ENCODE peak calls at places on chromosomes 16 and 17, in ten cellular contexts. I is uterus, F is stomach, U is upper lobe of left lung, H is mesenchymal stem cell, X is lung, R is colonic mucosa, N is right cardiac atrium, T is MM.1S, M is cardiac muscle cell. G is an unnamed sample. For H3K9me3, the result is how much of the 10 kb centered on the place peaks cover.

GRCh38 chr17:1896243-1897163 is 66.7 kb downstream of the RPA1 start:
- DNase-seq in T (peak), I (no peak), R (no peak), F (no peak), U (no peak), N (no peak), H (no peak), X (no peak), M (no peak), G (no peak)

GRCh38 chr16:58859958-58860669 is 126.0 kb upstream of the GOT2 start:
- DNase-seq in R (no peak), U (no peak), H (no peak), I (no peak), T (no peak), X (no peak), N (no peak), F (no peak), M (peak), G (no peak)

GRCh38 chr16:89122322-89122831 is 28.7 kb downstream of the ACSF3 start:
- DNase-seq in M (no peak), X (peak), T (peak), U (peak), F (peak), N (no peak), R (peak), H (no peak), I (no peak), G (peak)

GRCh38 chr16:47492428-47493357 is 31.6 kb downstream of the PHKB start:
- DNase-seq in X (peak), N (peak), T (no peak), F (peak), I (peak), U (no peak), R (peak), H (peak), M (no peak), G (no peak)

GRCh38 chr17:3585826-3586225 is 23.4 kb downstream of the TRPV1 start:
- DNase-seq in R (no peak), I (no peak), U (no peak), N (no peak), X (no peak), T (no peak), F (no peak), H (no peak), M (no peak), G (no peak)

GRCh38 chr17:80761421-80761871 is 216.8 kb downstream of the RPTOR start:
- DNase-seq in M (no peak), H (peak), U (no peak), R (no peak), I (no peak), N (no peak), T (no peak), X (no peak), F (no peak), G (no peak)

GRCh38 chr16:48846277-48846676 is 236.3 kb upstream of the N4BP1 start:
- DNase-seq in R (no peak), F (no peak), M (no peak), X (no peak), U (no peak), N (no peak), I (no peak), T (no peak), H (no peak), G (no peak)

GRCh38 chr17:6683081-6683684 is 30.0 kb downstream of the SLC13A5 start:
- DNase-seq in M (no peak), N (no peak), H (no peak), I (no peak), R (no peak), X (no peak), T (no peak), U (no peak), F (peak), G (no peak)

GRCh38 chr17:2042355-2042929 is 620 bp downstream of the OVCA2 start:
- DNase-seq in U (no peak), N (no peak), M (peak), H (peak), R (no peak), T (peak), X (no peak), I (peak), F (no peak), G (no peak)

GRCh38 chr17:79038545-79039135 is 14.7 kb downstream of the C1QTNF1 start:
- DNase-seq in U (no peak), R (no peak), H (no peak), X (no peak), T (no peak), F (no peak), M (no peak), N (peak), I (peak), G (no peak)

GRCh38 chr16:72824761-72825160 is 223.2 kb downstream of the ZFHX3 start:
- DNase-seq in I (no peak), R (no peak), X (no peak), F (no peak), N (no peak), U (no peak), T (no peak), M (no peak), H (no peak), G (no peak)

GRCh38 chr16:264440-264951 is 11.2 kb downstream of the RGS11 start:
- DNase-seq in T (no peak), X (no peak), N (no peak), F (no peak), M (no peak), I (no peak), U (peak), R (no peak), H (no peak), G (no peak)

GRCh38 chr17:44829558-44830358 is at the start of gene GJC1:
- DNase-seq in U (peak), N (peak), T (peak), R (no peak), M (peak), X (no peak), F (no peak), I (peak), H (peak), G (no peak)

GRCh38 chr17:77634710-77635109 is 323.8 kb upstream of the TNRC6C start:
- DNase-seq in I (no peak), N (no peak), M (no peak), X (no peak), R (no peak), U (no peak), T (peak), F (no peak), H (no peak), G (no peak)

GRCh38 chr16:22671301-22672076 is 142.5 kb upstream of the HS3ST2 start:
- DNase-seq in R (no peak), X (no peak), I (no peak), N (no peak), T (no peak), U (no peak), H (no peak), F (no peak), M (no peak), G (no peak)

GRCh38 chr16:20901068-20901440 is 483 bp downstream of the LYRM1 start:
- DNase-seq in R (no peak), X (no peak), F (no peak), T (no peak), I (no peak), H (no peak), M (no peak), N (no peak), U (no peak), G (no peak)

GRCh38 chr17:80316927-80317705 is 56.5 kb downstream of the RNF213 start:
- DNase-seq in U (no peak), T (no peak), M (no peak), I (no peak), X (no peak), R (no peak), F (no peak), H (no peak), N (peak), G (no peak)

GRCh38 chr17:76370261-76370993 is 14.0 kb upstream of the SPHK1 start:
- DNase-seq in T (no peak), F (peak), N (peak), I (peak), H (peak), M (no peak), X (peak), U (no peak), R (no peak), G (no peak)

GRCh38 chr16:19075511-19075910 is 8.1 kb downstream of the COQ7 start:
- DNase-seq in X (no peak), M (no peak), U (no peak), N (no peak), I (no peak), T (no peak), R (no peak), H (no peak), F (no peak), G (no peak)

GRCh38 chr17:82876149-82876548 is 36.3 kb upstream of the ZNF750 start:
- DNase-seq in I (peak), F (no peak), X (no peak), N (no peak), H (peak), T (no peak), R (no peak), M (no peak), U (no peak), G (no peak)

GRCh38 chr17:4057731-4058130 is 85.1 kb downstream of the ZZEF1 start:
- DNase-seq in F (no peak), N (no peak), X (no peak), H (no peak), M (no peak), U (no peak), T (no peak), I (no peak), R (no peak), G (no peak)

GRCh38 chr17:7237761-7238417 is 1.4 kb downstream of the PHF23 start:
- DNase-seq in I (peak), T (peak), F (peak), M (peak), U (peak), N (peak), R (peak), X (peak), H (peak), G (peak)

GRCh38 chr17:199195-199604 is 17.8 kb upstream of the DOC2B start:
- DNase-seq in M (no peak), U (no peak), X (no peak), R (no peak), N (peak), H (peak), I (no peak), F (no peak), T (no peak), G (no peak)

GRCh38 chr17:57649731-57650484 is 95.2 kb downstream of the CCDC182 start:
- DNase-seq in I (no peak), X (no peak), N (no peak), M (no peak), U (no peak), T (no peak), R (no peak), F (no peak), H (peak), G (no peak)

GRCh38 chr17:40596261-40596919 is 31.1 kb upstream of the CCR7 start:
- DNase-seq in R (no peak), U (no peak), F (no peak), H (no peak), I (no peak), X (no peak), N (no peak), M (no peak), T (no peak), G (peak)

GRCh38 chr17:57628421-57628820 is 116.7 kb downstream of the CCDC182 start:
- DNase-seq in U (no peak), T (no peak), M (no peak), H (no peak), N (no peak), X (no peak), R (no peak), F (no peak), I (no peak), G (no peak)

GRCh38 chr16:85188822-85189672 is 76.8 kb upstream of the CIBAR2 start:
- DNase-seq in M (no peak), R (no peak), H (peak), N (no peak), X (no peak), I (no peak), T (no peak), U (no peak), F (no peak), G (no peak)

GRCh38 chr17:40121191-40121885 is 433 bp upstream of the MSL1 start:
- DNase-seq in H (peak), I (peak), U (peak), X (peak), N (peak), M (peak), R (peak), F (no peak), T (peak), G (peak)

GRCh38 chr17:37225458-37225857 is 150.3 kb upstream of the C17orf78 start:
- DNase-seq in N (no peak), H (no peak), M (no peak), F (no peak), T (no peak), R (no peak), I (no peak), X (no peak), U (no peak), G (no peak)

GRCh38 chr17:50440838-50441829 is 15.1 kb downstream of the ACSF2 start:
- DNase-seq in N (no peak), T (no peak), U (no peak), F (no peak), I (no peak), H (no peak), M (no peak), X (no peak), R (peak), G (no peak)

GRCh38 chr16:47037396-47037745 is 63.9 kb upstream of the DNAJA2 start:
- DNase-seq in R (peak), T (peak), M (peak), X (no peak), H (no peak), F (peak), U (no peak), N (peak), I (peak), G (no peak)

GRCh38 chr16:81838794-81839193 is 59.7 kb downstream of the PLCG2 start:
- DNase-seq in U (no peak), T (no peak), N (no peak), M (no peak), F (no peak), H (no peak), X (no peak), I (no peak), R (no peak), G (no peak)

GRCh38 chr16:86510465-86511261 is at the start of gene FOXF1:
- DNase-seq in T (no peak), R (no peak), H (peak), U (peak), F (no peak), I (no peak), N (no peak), M (no peak), X (no peak), G (no peak)

GRCh38 chr16:23324727-23325126 is 22.6 kb downstream of the SCNN1B start:
- DNase-seq in T (no peak), I (no peak), R (peak), N (peak), F (peak), M (no peak), U (no peak), X (peak), H (no peak), G (no peak)

GRCh38 chr17:22514315-22514714 is 822.0 kb downstream of the KCNJ18 start:
- DNase-seq in R (no peak), H (no peak), U (no peak), F (no peak), I (no peak), T (no peak), X (no peak), M (no peak), N (no peak), G (no peak)
- H3K9me3 ChIP-seq in R (under half), H (under half), U (under half), F (under half), I (under half), T (under half), X (under half), M (under half), N (under half), G (under half)

GRCh38 chr16:11345040-11345862 is at the start of gene RMI2:
- DNase-seq in U (peak), N (peak), M (peak), R (peak), F (peak), X (peak), I (peak), H (peak), T (peak), G (peak)
- H3K27ac ChIP-seq in U (no peak), N (no peak), M (no peak), R (no peak), F (no peak), X (no peak), I (no peak), H (no peak), T (no peak), G (no peak)

GRCh38 chr16:3112881-3113574 is 642 bp downstream of the ZNF205 start:
- DNase-seq in X (no peak), H (no peak), R (no peak), M (no peak), F (no peak), N (no peak), U (no peak), T (no peak), I (peak), G (no peak)

GRCh38 chr16:3115561-3115960 is 3.2 kb downstream of the ZNF205 start:
- DNase-seq in X (no peak), R (no peak), U (peak), I (no peak), M (no peak), N (no peak), H (no peak), F (no peak), T (no peak), G (no peak)

GRCh38 chr16:3112058-3112880 is at the start of gene ZNF205:
- DNase-seq in T (no peak), U (peak), I (peak), N (peak), X (peak), F (peak), H (peak), R (peak), M (peak), G (no peak)

GRCh38 chr16:3115011-3115410 is 2.6 kb downstream of the ZNF205 start:
- DNase-seq in N (no peak), X (no peak), T (no peak), M (no peak), F (no peak), R (no peak), H (no peak), U (peak), I (no peak), G (no peak)

GRCh38 chr16:3113765-3114479 is 1.5 kb downstream of the ZNF205 start:
- DNase-seq in R (no peak), N (no peak), U (no peak), T (no peak), F (no peak), X (no peak), I (no peak), M (no peak), H (peak), G (no peak)
- H3K9me3 ChIP-seq in R (under half), N (under half), U (under half), T (under half), F (under half), X (under half), I (under half), M (under half), H (under half), G (under half)

DNA sequence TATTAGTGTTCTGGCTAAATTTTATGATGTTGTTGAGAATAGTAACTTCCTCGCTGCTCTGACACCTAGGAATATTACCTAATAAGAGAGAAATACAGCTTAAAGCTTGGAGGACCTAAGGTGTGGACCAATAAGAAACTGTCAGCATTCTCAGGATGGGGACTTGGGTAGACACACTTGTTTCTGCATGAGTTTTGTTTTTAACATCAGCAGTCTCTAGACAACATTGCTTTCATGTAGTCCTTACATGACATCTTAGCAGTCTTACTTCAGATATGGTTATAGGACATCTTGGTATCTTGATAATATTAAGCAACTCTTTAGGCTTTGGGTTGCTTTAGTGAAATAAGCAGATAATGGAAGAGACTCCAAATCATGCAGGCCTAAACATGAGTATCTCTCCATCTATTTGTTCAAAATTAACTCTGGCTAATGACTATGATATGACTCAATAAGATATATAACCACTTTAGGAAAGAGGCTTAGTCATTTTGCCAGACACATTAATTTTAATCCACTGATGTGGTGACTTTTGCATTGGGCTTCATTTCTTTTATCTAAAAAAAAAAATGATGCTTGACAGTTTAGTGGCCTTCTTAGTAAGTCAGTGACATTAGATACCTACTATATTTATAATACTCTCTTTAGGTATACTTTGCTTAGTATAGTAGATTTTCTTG is 84.5 kb downstream of the WNT3 start:
- DNase-seq in T (no peak), X (no peak), R (no peak), F (no peak), U (no peak), I (no peak), M (no peak), N (no peak), H (peak), G (no peak)
- H3K27ac ChIP-seq in T (no peak), X (no peak), R (no peak), F (no peak), U (no peak), I (no peak), M (no peak), N (no peak), H (peak), G (no peak)

DNA sequence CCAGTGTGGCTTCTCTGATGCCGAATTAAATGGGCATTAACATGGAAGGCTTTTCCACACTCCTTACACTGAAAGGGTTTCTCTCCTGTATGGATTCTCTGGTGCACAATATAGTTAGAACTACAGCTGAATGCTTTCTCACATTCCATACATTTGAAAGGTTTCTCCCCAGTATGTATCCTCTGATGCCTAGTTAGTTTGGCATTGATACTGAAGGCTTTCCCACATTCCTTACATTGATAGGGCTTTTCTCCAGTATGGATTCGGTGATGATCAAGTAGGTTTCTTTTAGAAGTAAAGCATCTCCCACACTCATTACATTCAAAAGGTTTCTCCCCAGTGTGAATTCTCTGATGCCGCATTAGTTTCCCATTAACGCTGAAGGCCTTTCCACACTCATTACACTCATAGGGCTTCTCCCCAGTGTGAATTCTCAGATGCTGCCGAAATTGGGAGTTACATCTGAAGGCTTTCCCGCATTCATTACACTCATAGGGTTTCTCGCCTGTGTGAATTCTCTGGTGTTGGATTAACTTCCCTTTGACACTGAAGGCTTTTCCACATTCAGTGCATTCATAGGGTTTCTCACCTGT is 6.5 kb upstream of the TLE7 start:
- DNase-seq in I (no peak), F (no peak), H (no peak), R (no peak), T (no peak), U (no peak), X (no peak), M (no peak), N (no peak), G (no peak)
- H3K9me3 ChIP-seq in I (under half), F (half or more), H (half or more), R (under half), T (under half), U (half or more), X (under half), M (under half), N (under half), G (under half)

G was measured in CD8-positive, alpha-beta T cell.